ENCODE peak calls at places on chromosomes 5 and 9, in eight cellular contexts. F is astrocyte of the spinal cord, B is fibroblast of mammary gland, R is fibroblast of pulmonary artery, V is lower leg skin, M is GM23338, N is choroid plexus epithelial cell, I is mammary epithelial cell. P is an unnamed sample.

GRCh38 chr5:864492-865167 is 13.8 kb upstream of the ZDHHC11 start:
- DNase-seq in F (no peak), B (peak), R (no peak), V (no peak), M (no peak), N (peak), I (no peak), P (no peak)

GRCh38 chr9:76180541-76180940 is 213.7 kb downstream of the RFK start:
- DNase-seq in F (peak), B (no peak), R (peak), V (no peak), M (peak), N (peak), I (peak), P (peak)

GRCh38 chr5:84378961-84379360 is 5.7 kb downstream of the EDIL3 start:
- DNase-seq in F (peak), B (no peak), R (peak), V (no peak), M (no peak), N (peak), I (no peak), P (peak)

GRCh38 chr5:16618138-16618897 is 1.5 kb upstream of the RETREG1 start:
- DNase-seq in F (no peak), B (no peak), R (no peak), V (no peak), M (peak), N (no peak), I (no peak), P (no peak)

GRCh38 chr5:159402871-159403270 is 72.6 kb upstream of the IL12B start:
- DNase-seq in F (no peak), B (no peak), R (no peak), V (no peak), M (no peak), N (no peak), I (no peak), P (no peak)

GRCh38 chr5:91712718-91713117 is 329.6 kb upstream of the ARRDC3 start:
- DNase-seq in F (peak), B (peak), R (no peak), V (no peak), M (no peak), N (peak), I (no peak), P (no peak)

GRCh38 chr9:125696106-125696647 is 10.8 kb downstream of the MAPKAP1 start:
- DNase-seq in F (no peak), B (no peak), R (peak), V (no peak), M (no peak), N (no peak), I (no peak), P (no peak)

GRCh38 chr9:92507005-92507404 is 24.7 kb upstream of the ASPN start:
- DNase-seq in F (no peak), B (peak), R (no peak), V (no peak), M (no peak), N (no peak), I (no peak), P (peak)

GRCh38 chr5:95925939-95926338 is 35.7 kb downstream of the ELL2 start:
- DNase-seq in F (no peak), B (no peak), R (no peak), V (no peak), M (no peak), N (no peak), I (no peak), P (no peak)

GRCh38 chr9:95091574-95091970 is 225.9 kb downstream of the FANCC start:
- DNase-seq in F (peak), B (peak), R (no peak), V (no peak), M (no peak), N (peak), I (peak), P (no peak)

GRCh38 chr9:133634024-133634691 is 2.0 kb upstream of the DBH start:
- DNase-seq in F (no peak), B (no peak), R (no peak), V (no peak), M (peak), N (no peak), I (no peak), P (no peak)

GRCh38 chr5:149711338-149711737 is 18.8 kb upstream of the PPARGC1B start:
- DNase-seq in F (no peak), B (no peak), R (no peak), V (peak), M (no peak), N (no peak), I (no peak), P (no peak)

DNA sequence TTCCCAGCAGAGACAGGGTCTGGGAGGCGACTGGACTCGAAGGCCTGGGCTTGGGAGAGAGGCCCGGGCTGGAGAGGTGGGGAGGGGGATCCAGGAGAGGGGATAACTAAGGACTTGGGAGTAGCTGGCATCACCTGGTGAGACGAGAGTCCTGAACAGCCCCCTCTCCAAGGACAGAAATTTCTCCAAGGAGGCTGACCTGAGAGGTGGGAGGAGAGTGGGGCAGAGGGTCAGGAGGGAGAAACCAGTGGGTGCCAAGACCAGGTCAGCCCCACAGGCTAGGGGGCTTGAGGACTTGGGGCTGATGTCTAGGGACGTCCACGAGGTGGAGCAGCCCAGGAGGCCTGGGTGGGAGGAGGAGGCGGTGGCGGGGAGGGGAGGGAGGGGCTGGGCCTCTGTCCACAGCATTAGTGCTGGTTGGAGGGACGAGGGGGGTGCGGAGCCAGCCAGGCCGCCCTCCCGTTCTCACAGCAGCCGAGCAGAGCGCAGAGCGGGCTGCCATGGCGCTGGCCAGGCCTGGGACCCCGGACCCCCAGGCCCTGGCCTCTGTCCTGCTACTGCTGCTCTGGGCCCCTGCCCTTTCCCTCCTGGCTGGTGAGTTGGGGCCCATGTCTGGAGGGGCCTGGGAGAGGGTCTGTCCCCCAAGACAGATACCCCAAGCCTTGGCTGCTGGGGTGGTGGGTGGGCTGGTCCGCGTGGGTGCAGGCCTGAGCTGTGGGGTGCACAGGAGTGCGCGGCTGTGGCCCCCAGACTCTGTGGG is at the start of gene CRB2:
- DNase-seq in F (no peak), B (no peak), R (no peak), V (no peak), M (peak), N (no peak), I (no peak), P (no peak)
- H3K4me3 ChIP-seq in F (no peak), B (no peak), R (no peak), V (no peak), M (peak), N (no peak), I (no peak), P (no peak)

DNA sequence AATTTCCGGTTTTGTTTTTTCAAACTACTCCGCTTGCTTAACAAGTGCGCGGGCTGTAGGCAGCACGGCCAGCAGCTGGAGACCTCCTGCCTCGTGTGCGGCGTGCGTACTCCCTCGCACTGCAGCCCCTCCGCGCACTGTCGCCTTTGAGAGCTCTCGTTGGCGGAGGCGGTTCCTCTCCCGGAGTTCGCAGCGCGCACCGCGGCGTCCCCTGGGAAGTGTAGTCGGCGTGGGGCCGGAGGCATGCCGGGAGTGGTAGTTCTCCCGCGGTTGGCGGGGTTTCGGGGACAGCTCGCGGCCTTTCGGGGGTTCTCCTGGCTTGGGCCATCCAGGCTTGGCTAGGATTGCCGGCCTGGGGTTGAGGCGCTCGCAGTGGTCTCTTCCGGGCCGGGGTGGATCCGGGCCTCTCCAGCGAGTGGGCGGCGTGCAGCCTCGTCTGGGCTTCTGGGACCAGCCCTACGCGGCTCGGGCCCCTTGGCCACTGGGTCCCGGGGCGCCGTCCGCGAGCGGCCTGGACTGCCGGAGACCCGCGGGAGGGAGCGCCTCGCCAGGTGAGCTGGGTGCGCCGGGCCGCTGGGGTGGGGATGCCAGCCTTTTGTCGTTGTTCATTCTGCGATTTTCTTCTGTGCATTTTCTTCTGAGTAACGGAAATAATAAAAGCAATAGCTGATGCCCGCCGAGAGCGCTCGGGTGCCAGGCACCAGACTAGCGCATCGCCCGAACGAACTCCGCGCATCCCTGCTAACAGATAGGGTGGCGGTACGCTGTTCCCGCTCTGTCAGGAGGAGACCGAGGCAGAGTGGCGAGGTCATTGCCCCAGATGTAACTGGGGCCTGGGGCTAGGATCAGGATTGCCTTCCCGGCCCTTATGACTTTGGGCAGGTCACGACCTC is at the start of gene ZNF354C:
- DNase-seq in F (peak), B (peak), R (peak), V (peak), M (peak), N (peak), I (peak), P (peak)
- TF ChIP-seq CTCF in F (no peak), B (no peak), R (no peak), V (no peak), M (no peak), N (no peak), I (no peak), P (no peak)

DNA sequence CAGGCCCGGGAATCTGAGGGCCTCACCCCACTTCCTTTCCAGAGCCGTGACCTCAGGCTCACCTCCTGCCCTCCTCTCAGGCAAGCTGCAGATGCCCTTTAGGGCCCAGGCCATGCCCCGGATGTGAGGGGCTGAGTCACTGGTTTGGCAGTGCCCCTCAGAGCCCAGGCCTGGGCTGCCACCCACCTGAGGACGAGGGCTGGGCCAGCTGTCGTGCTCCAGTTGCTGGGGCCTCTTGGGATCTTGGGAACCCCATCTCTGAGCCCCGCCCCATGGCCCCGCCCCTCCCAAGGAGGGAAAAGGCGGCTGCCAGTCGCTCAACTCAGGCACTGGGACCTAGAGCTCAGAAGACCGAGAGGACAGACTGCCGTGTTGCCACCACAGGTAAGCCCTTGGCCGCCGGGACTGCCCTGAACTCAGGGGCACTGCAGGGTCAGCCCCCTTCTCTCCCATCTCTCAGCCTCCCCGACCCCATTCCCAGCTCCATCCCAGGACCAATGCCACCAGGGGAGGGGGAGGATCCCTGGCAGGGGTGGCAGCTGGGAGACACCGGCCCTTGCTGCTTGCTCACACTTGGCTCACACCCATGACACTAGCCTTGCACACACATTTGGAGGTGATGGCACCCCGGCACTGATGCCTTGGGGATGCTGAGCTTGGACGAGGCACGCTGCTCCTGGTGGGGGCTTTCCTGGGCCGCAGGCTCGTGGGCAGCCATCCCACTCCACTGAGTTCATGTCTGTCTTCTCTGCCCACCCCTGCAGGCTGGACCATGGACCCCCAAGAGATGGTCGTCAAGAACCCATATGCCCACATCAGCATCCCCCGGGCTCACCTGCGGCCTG is at the start of gene CYSRT1:
- DNase-seq in F (no peak), B (no peak), R (no peak), V (no peak), M (no peak), N (no peak), I (peak), P (no peak)
- H3K4me3 ChIP-seq in F (peak), B (peak), R (peak), V (no peak), M (peak), N (peak), I (peak), P (peak)

GRCh38 chr9:117714282-117714681 is 10.1 kb downstream of the TLR4 start:
- DNase-seq in F (no peak), B (no peak), R (no peak), V (no peak), M (peak), N (no peak), I (no peak), P (no peak)
- TF ChIP-seq CTCF in F (no peak), B (no peak), R (no peak), V (no peak), M (peak), N (peak), I (peak), P (no peak)